ENCODE peak calls at places on chromosomes 12 and 14, in four cellular contexts. O is WTC11, Z is K562, R is HepG2. G is an unnamed sample.
A peak's percentile ranks its signal among the peaks of the same experiment; 100 is the strongest.

GRCh38 chr12:62983594-62983993 is 48.6 kb upstream of the PPM1H start:
- DNase-seq in O (peak; percentile 32), Z (no peak), R (peak; percentile 57), G (no peak)

GRCh38 chr12:25376392-25376791 is 125.7 kb upstream of the KRAS start:
- DNase-seq in O (no peak), Z (no peak), R (no peak), G (no peak)

GRCh38 chr12:120820885-120821510 is 83.2 kb downstream of the SPPL3 start:
- DNase-seq in O (no peak), Z (no peak), R (no peak), G (no peak)

GRCh38 chr14:99327458-99328250 is 55.7 kb upstream of the BCL11B start:
- DNase-seq in O (no peak), Z (no peak), R (no peak), G (no peak)

GRCh38 chr12:10101648-10102220 is 2.9 kb upstream of the CLEC1A start:
- DNase-seq in O (no peak), Z (no peak), R (no peak), G (no peak)

GRCh38 chr14:33589334-33589733 is 361.5 kb downstream of the EGLN3 start:
- DNase-seq in O (no peak), Z (no peak), R (no peak), G (no peak)

GRCh38 chr12:91327136-91327535 is 144.5 kb upstream of the DCN start:
- DNase-seq in O (no peak), Z (no peak), R (no peak), G (no peak)

GRCh38 chr14:42241101-42241500 is 634.4 kb downstream of the LRFN5 start:
- DNase-seq in O (no peak), Z (no peak), R (no peak), G (no peak)

GRCh38 chr12:77382096-77382742 is 316.9 kb upstream of the E2F7 start:
- DNase-seq in O (no peak), Z (no peak), R (no peak), G (no peak)

GRCh38 chr14:38950676-38951075 is 152.4 kb downstream of the SEC23A start:
- DNase-seq in O (no peak), Z (no peak), R (no peak), G (no peak)

GRCh38 chr14:37168721-37169120 is 3.7 kb downstream of the SLC25A21 start:
- DNase-seq in O (no peak), Z (peak; percentile 61), R (no peak), G (no peak)

GRCh38 chr14:72904840-72905561 is 11.1 kb upstream of the DPF3 start:
- DNase-seq in O (peak; percentile 55), Z (peak; percentile 30), R (peak; percentile 53), G (peak; percentile 65)

GRCh38 chr12:115872919-115873357 is 404.6 kb downstream of the MED13L start:
- DNase-seq in O (peak; percentile 42), Z (no peak), R (peak; percentile 16), G (no peak)

GRCh38 chr14:91367173-91368171 is 50.1 kb downstream of the CCDC88C start:
- DNase-seq in O (no peak), Z (no peak), R (no peak), G (no peak)

GRCh38 chr14:68085742-68086141 is 266.2 kb downstream of the RAD51B start:
- DNase-seq in O (peak; percentile 13), Z (no peak), R (peak; percentile 50), G (no peak)

GRCh38 chr12:57005980-57006808 is at the start of gene ZBTB39:
- DNase-seq in O (peak; percentile 63), Z (peak; percentile 96), R (peak; percentile 20), G (peak; percentile 91)

GRCh38 chr12:117518594-117519270 is 157.3 kb upstream of the NOS1 start:
- DNase-seq in O (no peak), Z (no peak), R (peak; percentile 88), G (no peak)

GRCh38 chr14:97106166-97106565 is 309.0 kb downstream of the VRK1 start:
- DNase-seq in O (no peak), Z (no peak), R (no peak), G (no peak)

GRCh38 chr14:24095196-24096068 is 1.3 kb downstream of the PCK2 start:
- DNase-seq in O (peak; percentile 71), Z (peak; percentile 77), R (peak; percentile 100), G (peak; percentile 25)

GRCh38 chr14:49553892-49554291 is 32.3 kb downstream of the RPS29 start:
- DNase-seq in O (no peak), Z (no peak), R (no peak), G (no peak)

GRCh38 chr12:11727133-11727664 is 77.7 kb downstream of the ETV6 start:
- DNase-seq in O (no peak), Z (no peak), R (peak; percentile 56), G (no peak)

GRCh38 chr14:32050839-32051238 is 26.3 kb upstream of the ARHGAP5 start:
- DNase-seq in O (no peak), Z (no peak), R (no peak), G (no peak)

GRCh38 chr12:104480012-104480411 is 23.3 kb downstream of the CHST11 start:
- DNase-seq in O (no peak), Z (peak; percentile 77), R (no peak), G (no peak)

GRCh38 chr12:120944645-120945217 is 33.6 kb upstream of the HNF1A start:
- DNase-seq in O (peak; percentile 81), Z (peak; percentile 60), R (no peak), G (peak; percentile 70)

GRCh38 chr12:25979059-25979458 is 20.6 kb downstream of the RASSF8 start:
- DNase-seq in O (no peak), Z (no peak), R (no peak), G (no peak)

GRCh38 chr14:81927069-81927468 is 393.4 kb upstream of the SEL1L start:
- DNase-seq in O (no peak), Z (no peak), R (no peak), G (no peak)

GRCh38 chr12:3304436-3305135 is 186.4 kb upstream of the PRMT8 start:
- DNase-seq in O (no peak), Z (no peak), R (peak; percentile 80), G (no peak)

GRCh38 chr14:20494935-20495766 is 10.2 kb upstream of the RNASE10 start:
- DNase-seq in O (no peak), Z (no peak), R (no peak), G (no peak)

GRCh38 chr14:50605776-50606175 is 45.8 kb downstream of the ATL1 start:
- DNase-seq in O (no peak), Z (no peak), R (no peak), G (no peak)

GRCh38 chr14:95189400-95190162 is 32.3 kb upstream of the DICER1 start:
- DNase-seq in O (no peak), Z (no peak), R (no peak), G (no peak)

GRCh38 chr12:76020281-76020680 is 11.3 kb downstream of the PHLDA1 start:
- DNase-seq in O (no peak), Z (no peak), R (no peak), G (no peak)

GRCh38 chr14:89617471-89618291 is 200.6 kb upstream of the FOXN3 start:
- DNase-seq in O (no peak), Z (no peak), R (peak; percentile 12), G (peak; percentile 25)

DNA sequence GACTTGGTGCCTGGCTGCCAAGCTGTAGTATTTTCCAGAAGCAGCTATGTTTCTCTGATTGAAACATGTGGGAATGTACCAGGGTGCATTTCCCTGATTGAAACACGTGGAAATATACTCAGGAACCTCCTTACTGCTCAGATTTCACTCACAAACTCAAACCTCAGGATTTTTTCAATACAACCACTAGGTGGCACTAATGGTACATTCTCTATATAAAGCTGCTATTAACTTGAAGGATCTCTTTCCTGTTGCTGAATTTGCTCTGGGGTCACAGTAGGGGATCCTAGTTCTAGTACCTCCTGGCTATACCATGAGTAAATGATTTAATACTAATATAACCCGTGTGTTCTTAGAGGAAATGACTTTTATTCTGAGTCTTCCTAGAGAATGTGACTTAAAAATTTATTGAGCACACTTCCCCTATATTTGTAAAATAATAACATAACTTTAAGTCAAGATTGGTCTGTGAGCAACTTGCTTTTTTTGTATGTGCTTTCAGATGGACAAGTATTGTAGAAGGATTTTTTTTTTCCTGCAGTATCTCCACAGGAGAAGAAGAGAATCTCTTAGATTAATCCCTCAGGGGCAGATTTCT is 173.8 kb upstream of the MIS18BP1 start:
- DNase-seq in O (no peak), Z (peak; percentile 34), R (peak; percentile 49), G (peak; percentile 45)
- TF ChIP-seq ELF4 in O (no peak), Z (no peak), R (no peak), G (no peak)

GRCh38 chr12:124386661-124387509 is 92.0 kb downstream of the RFLNA start:
- DNase-seq in O (no peak), Z (no peak), R (no peak), G (no peak)
- TF ChIP-seq ELF4 in O (no peak), Z (no peak), R (no peak), G (no peak)

GRCh38 chr12:108823804-108824203 is 33.6 kb downstream of the SSH1 start:
- DNase-seq in O (no peak), Z (no peak), R (no peak), G (peak; percentile 39)

GRCh38 chr12:108825205-108825950 is 32.0 kb downstream of the SSH1 start:
- DNase-seq in O (no peak), Z (no peak), R (no peak), G (no peak)

GRCh38 chr12:108826807-108827721 is 30.3 kb downstream of the SSH1 start:
- DNase-seq in O (no peak), Z (no peak), R (no peak), G (no peak)

GRCh38 chr12:108827941-108828340 is 29.4 kb downstream of the SSH1 start:
- DNase-seq in O (no peak), Z (no peak), R (no peak), G (no peak)

GRCh38 chr12:108826115-108826806 is 31.1 kb downstream of the SSH1 start:
- DNase-seq in O (no peak), Z (peak; percentile 47), R (no peak), G (no peak)
- TF ChIP-seq ELF4 in O (no peak), Z (no peak), R (no peak), G (no peak)

GRCh38 chr12:46360908-46361666 is 11.5 kb downstream of the SLC38A2 start:
- DNase-seq in O (no peak), Z (no peak), R (no peak), G (no peak)
- TF ChIP-seq ELF4 in O (no peak), Z (no peak), R (no peak), G (no peak)

GRCh38 chr12:95225645-95226212 is 8.1 kb downstream of the VEZT start:
- DNase-seq in O (no peak), Z (no peak), R (no peak), G (no peak)

GRCh38 chr12:95228617-95229016 is 11.0 kb downstream of the VEZT start:
- DNase-seq in O (no peak), Z (no peak), R (no peak), G (no peak)

GRCh38 chr12:95220726-95221125 is 3.1 kb downstream of the VEZT start:
- DNase-seq in O (no peak), Z (no peak), R (no peak), G (no peak)

GRCh38 chr12:95227818-95228356 is 10.3 kb downstream of the VEZT start:
- DNase-seq in O (no peak), Z (no peak), R (no peak), G (no peak)

GRCh38 chr12:95224202-95225170 is 6.9 kb downstream of the VEZT start:
- DNase-seq in O (no peak), Z (no peak), R (no peak), G (no peak)
- TF ChIP-seq ELF4 in O (no peak), Z (no peak), R (no peak), G (no peak)